ENCODE peak calls at places on chromosomes 7 and 10, in nine cellular contexts. One of them, this sample, is unnamed.

GRCh38 chr10:128483216-128483615 is 357.0 kb upstream of the MKI67 start:
- DNase-seq in choroid plexus epithelial cell: no peak
- DNase-seq in gastrocnemius medialis: no peak
- DNase-seq in GM13976: no peak
- DNase-seq in breast epithelium: no peak
- DNase-seq in epithelial cell of proximal tubule: no peak
- DNase-seq in esophagus squamous epithelium: no peak
- DNase-seq in astrocyte: no peak
- DNase-seq in HFFc6: no peak
- DNase-seq in this sample: no peak

GRCh38 chr10:3668276-3668960 is 116.6 kb downstream of the KLF6 start:
- DNase-seq in choroid plexus epithelial cell: peak
- DNase-seq in gastrocnemius medialis: no peak
- DNase-seq in GM13976: no peak
- DNase-seq in breast epithelium: no peak
- DNase-seq in epithelial cell of proximal tubule: no peak
- DNase-seq in esophagus squamous epithelium: no peak
- DNase-seq in astrocyte: peak
- DNase-seq in HFFc6: peak
- DNase-seq in this sample: no peak

GRCh38 chr10:72637398-72637857 is 11.5 kb upstream of the MICU1 start:
- DNase-seq in choroid plexus epithelial cell: peak
- DNase-seq in gastrocnemius medialis: peak
- DNase-seq in GM13976: peak
- DNase-seq in breast epithelium: no peak
- DNase-seq in epithelial cell of proximal tubule: no peak
- DNase-seq in esophagus squamous epithelium: no peak
- DNase-seq in astrocyte: peak
- DNase-seq in HFFc6: peak
- DNase-seq in this sample: no peak

GRCh38 chr10:23095966-23096813 is 811 bp downstream of the MSRB2 start:
- DNase-seq in choroid plexus epithelial cell: peak
- DNase-seq in gastrocnemius medialis: no peak
- DNase-seq in GM13976: peak
- DNase-seq in breast epithelium: peak
- DNase-seq in epithelial cell of proximal tubule: no peak
- DNase-seq in esophagus squamous epithelium: no peak
- DNase-seq in astrocyte: peak
- DNase-seq in HFFc6: peak
- DNase-seq in this sample: peak

GRCh38 chr7:2072042-2072441 is 160.7 kb downstream of the MAD1L1 start:
- DNase-seq in choroid plexus epithelial cell: no peak
- DNase-seq in gastrocnemius medialis: no peak
- DNase-seq in GM13976: peak
- DNase-seq in breast epithelium: no peak
- DNase-seq in epithelial cell of proximal tubule: no peak
- DNase-seq in esophagus squamous epithelium: no peak
- DNase-seq in astrocyte: no peak
- DNase-seq in HFFc6: no peak
- DNase-seq in this sample: no peak

GRCh38 chr7:130364446-130364845 is 15.8 kb upstream of the CPA1 start:
- DNase-seq in choroid plexus epithelial cell: no peak
- DNase-seq in gastrocnemius medialis: no peak
- DNase-seq in GM13976: no peak
- DNase-seq in breast epithelium: no peak
- DNase-seq in epithelial cell of proximal tubule: no peak
- DNase-seq in esophagus squamous epithelium: no peak
- DNase-seq in astrocyte: no peak
- DNase-seq in HFFc6: no peak
- DNase-seq in this sample: no peak

GRCh38 chr7:138835087-138835486 is 37.1 kb upstream of the ATP6V0A4 start:
- DNase-seq in choroid plexus epithelial cell: no peak
- DNase-seq in gastrocnemius medialis: no peak
- DNase-seq in GM13976: no peak
- DNase-seq in breast epithelium: no peak
- DNase-seq in epithelial cell of proximal tubule: no peak
- DNase-seq in esophagus squamous epithelium: no peak
- DNase-seq in astrocyte: no peak
- DNase-seq in HFFc6: no peak
- DNase-seq in this sample: no peak

GRCh38 chr7:1298938-1299885 is 66.5 kb downstream of the UNCX start:
- DNase-seq in choroid plexus epithelial cell: no peak
- DNase-seq in gastrocnemius medialis: no peak
- DNase-seq in GM13976: no peak
- DNase-seq in breast epithelium: no peak
- DNase-seq in epithelial cell of proximal tubule: no peak
- DNase-seq in esophagus squamous epithelium: no peak
- DNase-seq in astrocyte: no peak
- DNase-seq in HFFc6: no peak
- DNase-seq in this sample: no peak

GRCh38 chr7:39016609-39017008 is 38.9 kb downstream of the POU6F2 start:
- DNase-seq in choroid plexus epithelial cell: no peak
- DNase-seq in gastrocnemius medialis: no peak
- DNase-seq in GM13976: no peak
- DNase-seq in breast epithelium: peak
- DNase-seq in epithelial cell of proximal tubule: no peak
- DNase-seq in esophagus squamous epithelium: no peak
- DNase-seq in astrocyte: no peak
- DNase-seq in HFFc6: no peak
- DNase-seq in this sample: no peak

GRCh38 chr10:85527610-85528317 is 838.8 kb downstream of the GRID1 start:
- DNase-seq in choroid plexus epithelial cell: peak
- DNase-seq in gastrocnemius medialis: no peak
- DNase-seq in GM13976: no peak
- DNase-seq in breast epithelium: no peak
- DNase-seq in epithelial cell of proximal tubule: no peak
- DNase-seq in esophagus squamous epithelium: no peak
- DNase-seq in astrocyte: no peak
- DNase-seq in HFFc6: no peak
- DNase-seq in this sample: no peak

GRCh38 chr7:84372712-84373111 is 178.1 kb upstream of the SEMA3A start:
- DNase-seq in choroid plexus epithelial cell: peak
- DNase-seq in gastrocnemius medialis: no peak
- DNase-seq in GM13976: no peak
- DNase-seq in breast epithelium: no peak
- DNase-seq in epithelial cell of proximal tubule: no peak
- DNase-seq in esophagus squamous epithelium: no peak
- DNase-seq in astrocyte: peak
- DNase-seq in HFFc6: no peak
- DNase-seq in this sample: no peak

GRCh38 chr10:71975087-71975890 is 11.1 kb downstream of the CHST3 start:
- DNase-seq in choroid plexus epithelial cell: no peak
- DNase-seq in gastrocnemius medialis: peak
- DNase-seq in GM13976: peak
- DNase-seq in breast epithelium: peak
- DNase-seq in epithelial cell of proximal tubule: no peak
- DNase-seq in esophagus squamous epithelium: no peak
- DNase-seq in astrocyte: no peak
- DNase-seq in HFFc6: no peak
- DNase-seq in this sample: no peak

GRCh38 chr7:116912269-116912909 is 40.9 kb upstream of the ST7 start:
- DNase-seq in choroid plexus epithelial cell: no peak
- DNase-seq in gastrocnemius medialis: no peak
- DNase-seq in GM13976: no peak
- DNase-seq in breast epithelium: no peak
- DNase-seq in epithelial cell of proximal tubule: no peak
- DNase-seq in esophagus squamous epithelium: no peak
- DNase-seq in astrocyte: no peak
- DNase-seq in HFFc6: peak
- DNase-seq in this sample: no peak

GRCh38 chr7:1706721-1707613 is 36.9 kb downstream of the ELFN1 start:
- DNase-seq in choroid plexus epithelial cell: no peak
- DNase-seq in gastrocnemius medialis: no peak
- DNase-seq in GM13976: peak
- DNase-seq in breast epithelium: peak
- DNase-seq in epithelial cell of proximal tubule: no peak
- DNase-seq in esophagus squamous epithelium: no peak
- DNase-seq in astrocyte: no peak
- DNase-seq in HFFc6: no peak
- DNase-seq in this sample: peak

GRCh38 chr7:115678049-115678982 is 352.2 kb downstream of the TFEC start:
- DNase-seq in choroid plexus epithelial cell: peak
- DNase-seq in gastrocnemius medialis: no peak
- DNase-seq in GM13976: no peak
- DNase-seq in breast epithelium: no peak
- DNase-seq in epithelial cell of proximal tubule: no peak
- DNase-seq in esophagus squamous epithelium: no peak
- DNase-seq in astrocyte: peak
- DNase-seq in HFFc6: peak
- DNase-seq in this sample: no peak

GRCh38 chr7:82270909-82271308 is 172.7 kb downstream of the CACNA2D1 start:
- DNase-seq in choroid plexus epithelial cell: no peak
- DNase-seq in gastrocnemius medialis: no peak
- DNase-seq in GM13976: no peak
- DNase-seq in breast epithelium: no peak
- DNase-seq in epithelial cell of proximal tubule: no peak
- DNase-seq in esophagus squamous epithelium: no peak
- DNase-seq in astrocyte: no peak
- DNase-seq in HFFc6: no peak
- DNase-seq in this sample: no peak

GRCh38 chr7:8443871-8444756 is 10.7 kb downstream of the NXPH1 start:
- DNase-seq in choroid plexus epithelial cell: no peak
- DNase-seq in gastrocnemius medialis: no peak
- DNase-seq in GM13976: no peak
- DNase-seq in breast epithelium: no peak
- DNase-seq in epithelial cell of proximal tubule: no peak
- DNase-seq in esophagus squamous epithelium: no peak
- DNase-seq in astrocyte: no peak
- DNase-seq in HFFc6: no peak
- DNase-seq in this sample: no peak
- TF ChIP-seq CTCF in choroid plexus epithelial cell: no peak
- TF ChIP-seq CTCF in gastrocnemius medialis: no peak
- TF ChIP-seq CTCF in GM13976: no peak
- TF ChIP-seq CTCF in breast epithelium: no peak
- TF ChIP-seq CTCF in epithelial cell of proximal tubule: peak
- TF ChIP-seq CTCF in esophagus squamous epithelium: no peak
- TF ChIP-seq CTCF in astrocyte: no peak
- TF ChIP-seq CTCF in HFFc6: no peak
- TF ChIP-seq CTCF in this sample: peak

GRCh38 chr7:134347567-134347966 is 30.8 kb upstream of the SLC35B4 start:
- DNase-seq in choroid plexus epithelial cell: no peak
- DNase-seq in gastrocnemius medialis: no peak
- DNase-seq in GM13976: no peak
- DNase-seq in breast epithelium: no peak
- DNase-seq in epithelial cell of proximal tubule: no peak
- DNase-seq in esophagus squamous epithelium: no peak
- DNase-seq in astrocyte: no peak
- DNase-seq in HFFc6: no peak
- DNase-seq in this sample: no peak
- TF ChIP-seq CTCF in choroid plexus epithelial cell: no peak
- TF ChIP-seq CTCF in gastrocnemius medialis: no peak
- TF ChIP-seq CTCF in GM13976: no peak
- TF ChIP-seq CTCF in breast epithelium: no peak
- TF ChIP-seq CTCF in epithelial cell of proximal tubule: no peak
- TF ChIP-seq CTCF in esophagus squamous epithelium: no peak
- TF ChIP-seq CTCF in astrocyte: no peak
- TF ChIP-seq CTCF in HFFc6: no peak
- TF ChIP-seq CTCF in this sample: no peak

GRCh38 chr7:155298834-155299538 is 1.3 kb downstream of the INSIG1 start:
- DNase-seq in choroid plexus epithelial cell: peak
- DNase-seq in gastrocnemius medialis: peak
- DNase-seq in GM13976: peak
- DNase-seq in breast epithelium: peak
- DNase-seq in epithelial cell of proximal tubule: peak
- DNase-seq in esophagus squamous epithelium: peak
- DNase-seq in astrocyte: peak
- DNase-seq in HFFc6: peak
- DNase-seq in this sample: peak
- TF ChIP-seq CTCF in choroid plexus epithelial cell: no peak
- TF ChIP-seq CTCF in gastrocnemius medialis: no peak
- TF ChIP-seq CTCF in GM13976: no peak
- TF ChIP-seq CTCF in breast epithelium: no peak
- TF ChIP-seq CTCF in epithelial cell of proximal tubule: no peak
- TF ChIP-seq CTCF in esophagus squamous epithelium: no peak
- TF ChIP-seq CTCF in astrocyte: no peak
- TF ChIP-seq CTCF in HFFc6: no peak
- TF ChIP-seq CTCF in this sample: no peak

GRCh38 chr10:13352519-13352918 is 4.4 kb upstream of the SEPHS1 start:
- DNase-seq in choroid plexus epithelial cell: no peak
- DNase-seq in gastrocnemius medialis: no peak
- DNase-seq in GM13976: peak
- DNase-seq in breast epithelium: no peak
- DNase-seq in epithelial cell of proximal tubule: no peak
- DNase-seq in esophagus squamous epithelium: no peak
- DNase-seq in astrocyte: no peak
- DNase-seq in HFFc6: no peak
- DNase-seq in this sample: no peak
- TF ChIP-seq CTCF in choroid plexus epithelial cell: no peak
- TF ChIP-seq CTCF in gastrocnemius medialis: no peak
- TF ChIP-seq CTCF in GM13976: peak
- TF ChIP-seq CTCF in breast epithelium: no peak
- TF ChIP-seq CTCF in epithelial cell of proximal tubule: peak
- TF ChIP-seq CTCF in esophagus squamous epithelium: no peak
- TF ChIP-seq CTCF in astrocyte: no peak
- TF ChIP-seq CTCF in HFFc6: no peak
- TF ChIP-seq CTCF in this sample: no peak

DNA sequence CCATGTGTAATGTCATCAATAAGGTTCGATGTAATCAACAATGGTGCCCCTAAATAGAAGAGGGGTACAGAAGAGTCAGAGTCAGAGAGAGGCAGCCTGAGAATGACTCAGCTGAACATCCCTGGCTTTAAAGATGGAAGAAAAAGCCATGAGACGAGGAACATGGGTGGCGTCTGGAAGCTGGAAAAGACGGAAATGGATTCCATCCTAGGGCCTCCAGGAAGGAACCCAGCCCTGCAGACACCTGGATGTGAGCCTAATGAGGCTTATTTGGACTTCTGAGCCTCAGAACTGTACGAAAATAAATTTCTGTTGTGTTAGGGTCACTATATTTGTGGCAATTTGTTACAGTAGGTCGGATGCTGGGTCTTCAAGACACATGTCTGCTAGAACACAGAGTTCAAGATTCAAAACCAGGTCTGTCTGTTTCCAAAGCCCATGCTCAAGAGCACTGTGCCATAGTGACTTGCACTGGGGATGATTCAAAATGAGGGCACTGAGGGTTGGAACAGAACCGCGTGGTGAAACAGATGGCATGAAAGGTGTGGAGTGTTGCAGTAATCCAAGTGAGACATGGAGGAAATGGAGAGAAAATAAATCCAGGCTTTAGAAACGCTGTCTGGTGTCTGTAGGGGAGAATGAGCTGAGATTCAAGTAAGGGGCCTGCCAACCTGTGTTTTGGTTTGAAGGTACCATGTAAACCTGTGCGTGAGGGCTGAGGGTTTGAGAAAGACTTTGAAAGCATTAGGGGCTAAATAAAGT is 849.2 kb upstream of the AUTS2 start:
- DNase-seq in choroid plexus epithelial cell: no peak
- DNase-seq in gastrocnemius medialis: no peak
- DNase-seq in GM13976: no peak
- DNase-seq in breast epithelium: no peak
- DNase-seq in epithelial cell of proximal tubule: no peak
- DNase-seq in esophagus squamous epithelium: no peak
- DNase-seq in astrocyte: no peak
- DNase-seq in HFFc6: no peak
- DNase-seq in this sample: no peak
- TF ChIP-seq CTCF in choroid plexus epithelial cell: no peak
- TF ChIP-seq CTCF in gastrocnemius medialis: no peak
- TF ChIP-seq CTCF in GM13976: no peak
- TF ChIP-seq CTCF in breast epithelium: no peak
- TF ChIP-seq CTCF in epithelial cell of proximal tubule: no peak
- TF ChIP-seq CTCF in esophagus squamous epithelium: no peak
- TF ChIP-seq CTCF in astrocyte: no peak
- TF ChIP-seq CTCF in HFFc6: no peak
- TF ChIP-seq CTCF in this sample: no peak

GRCh38 chr7:35437619-35438275 is 183.8 kb upstream of the TBX20 start:
- DNase-seq in choroid plexus epithelial cell: no peak
- DNase-seq in gastrocnemius medialis: no peak
- DNase-seq in GM13976: no peak
- DNase-seq in breast epithelium: no peak
- DNase-seq in epithelial cell of proximal tubule: no peak
- DNase-seq in esophagus squamous epithelium: no peak
- DNase-seq in astrocyte: no peak
- DNase-seq in HFFc6: no peak
- DNase-seq in this sample: no peak
- TF ChIP-seq CTCF in choroid plexus epithelial cell: no peak
- TF ChIP-seq CTCF in gastrocnemius medialis: no peak
- TF ChIP-seq CTCF in GM13976: no peak
- TF ChIP-seq CTCF in breast epithelium: no peak
- TF ChIP-seq CTCF in epithelial cell of proximal tubule: no peak
- TF ChIP-seq CTCF in esophagus squamous epithelium: no peak
- TF ChIP-seq CTCF in astrocyte: no peak
- TF ChIP-seq CTCF in HFFc6: no peak
- TF ChIP-seq CTCF in this sample: no peak

This sample was measured in progenitor cell of endocrine pancreas.